ENCODE peak calls at places on chromosomes 11 and 22, in nine cellular contexts. One of them, this sample, is unnamed.
A peak's percentile ranks its signal among the peaks of the same experiment; 100 is the strongest.

GRCh38 chr11:76735841-76736240 is 47.3 kb upstream of the TSKU start:
- DNase-seq in HCT116: no peak
- DNase-seq in GM23338: no peak
- DNase-seq in hepatocyte: no peak
- DNase-seq in PC-9: no peak
- DNase-seq in PC-3: no peak
- DNase-seq in GM23248: no peak
- DNase-seq in SK-N-SH: no peak
- DNase-seq in Karpas-422: no peak
- DNase-seq in this sample: no peak

GRCh38 chr22:49600891-49601431 is 226.7 kb downstream of the BRD1 start:
- DNase-seq in HCT116: no peak
- DNase-seq in GM23338: no peak
- DNase-seq in hepatocyte: no peak
- DNase-seq in PC-9: no peak
- DNase-seq in PC-3: no peak
- DNase-seq in GM23248: no peak
- DNase-seq in SK-N-SH: no peak
- DNase-seq in Karpas-422: no peak
- DNase-seq in this sample: no peak

GRCh38 chr11:82080160-82080559 is 653.5 kb downstream of the FAM181B start:
- DNase-seq in HCT116: no peak
- DNase-seq in GM23338: no peak
- DNase-seq in hepatocyte: no peak
- DNase-seq in PC-9: no peak
- DNase-seq in PC-3: no peak
- DNase-seq in GM23248: peak; percentile 67
- DNase-seq in SK-N-SH: no peak
- DNase-seq in Karpas-422: no peak
- DNase-seq in this sample: no peak

GRCh38 chr11:2140411-2141400 is 1.5 kb upstream of the IGF2 start:
- DNase-seq in HCT116: no peak
- DNase-seq in GM23338: peak; percentile 62
- DNase-seq in hepatocyte: peak; percentile 53
- DNase-seq in PC-9: no peak
- DNase-seq in PC-3: no peak
- DNase-seq in GM23248: no peak
- DNase-seq in SK-N-SH: no peak
- DNase-seq in Karpas-422: no peak
- DNase-seq in this sample: no peak

GRCh38 chr11:18383388-18384156 is 10.8 kb upstream of the LDHA start:
- DNase-seq in HCT116: peak; percentile 84
- DNase-seq in GM23338: peak; percentile 32
- DNase-seq in hepatocyte: peak; percentile 92
- DNase-seq in PC-9: peak; percentile 100
- DNase-seq in PC-3: peak; percentile 96
- DNase-seq in GM23248: peak; percentile 100
- DNase-seq in SK-N-SH: peak; percentile 55
- DNase-seq in Karpas-422: no peak
- DNase-seq in this sample: peak; percentile 8

GRCh38 chr11:68549789-68550484 is 89.4 kb downstream of the PPP6R3 start:
- DNase-seq in HCT116: no peak
- DNase-seq in GM23338: no peak
- DNase-seq in hepatocyte: peak; percentile 42
- DNase-seq in PC-9: no peak
- DNase-seq in PC-3: no peak
- DNase-seq in GM23248: peak; percentile 55
- DNase-seq in SK-N-SH: no peak
- DNase-seq in Karpas-422: no peak
- DNase-seq in this sample: no peak

GRCh38 chr11:46363031-46363407 is 15.8 kb downstream of the DGKZ start:
- DNase-seq in HCT116: no peak
- DNase-seq in GM23338: no peak
- DNase-seq in hepatocyte: no peak
- DNase-seq in PC-9: peak; percentile 89
- DNase-seq in PC-3: peak; percentile 81
- DNase-seq in GM23248: peak; percentile 73
- DNase-seq in SK-N-SH: peak; percentile 85
- DNase-seq in Karpas-422: no peak
- DNase-seq in this sample: no peak

GRCh38 chr22:31400023-31400397 is 606 bp downstream of the DRG1 start:
- DNase-seq in HCT116: no peak
- DNase-seq in GM23338: peak; percentile 7
- DNase-seq in hepatocyte: peak; percentile 28
- DNase-seq in PC-9: no peak
- DNase-seq in PC-3: no peak
- DNase-seq in GM23248: peak; percentile 69
- DNase-seq in SK-N-SH: no peak
- DNase-seq in Karpas-422: no peak
- DNase-seq in this sample: no peak

GRCh38 chr11:80383655-80384054 is 942.8 kb upstream of the TENM4 start:
- DNase-seq in HCT116: no peak
- DNase-seq in GM23338: no peak
- DNase-seq in hepatocyte: peak; percentile 44
- DNase-seq in PC-9: no peak
- DNase-seq in PC-3: no peak
- DNase-seq in GM23248: no peak
- DNase-seq in SK-N-SH: peak; percentile 32
- DNase-seq in Karpas-422: no peak
- DNase-seq in this sample: no peak

GRCh38 chr22:23353004-23353403 is 172.7 kb downstream of the BCR start:
- DNase-seq in HCT116: no peak
- DNase-seq in GM23338: no peak
- DNase-seq in hepatocyte: no peak
- DNase-seq in PC-9: no peak
- DNase-seq in PC-3: no peak
- DNase-seq in GM23248: no peak
- DNase-seq in SK-N-SH: no peak
- DNase-seq in Karpas-422: no peak
- DNase-seq in this sample: no peak

GRCh38 chr11:12826441-12826840 is 152.2 kb downstream of the TEAD1 start:
- DNase-seq in HCT116: no peak
- DNase-seq in GM23338: no peak
- DNase-seq in hepatocyte: no peak
- DNase-seq in PC-9: peak; percentile 64
- DNase-seq in PC-3: no peak
- DNase-seq in GM23248: no peak
- DNase-seq in SK-N-SH: no peak
- DNase-seq in Karpas-422: no peak
- DNase-seq in this sample: no peak
- H3K4me1 ChIP-seq in HCT116: peaks cover 17% of the 10 kb centered on the region
- H3K4me1 ChIP-seq in GM23338: peaks cover 82% of the 10 kb centered on the region
- H3K4me1 ChIP-seq in hepatocyte: peaks cover 57% of the 10 kb centered on the region
- H3K4me1 ChIP-seq in PC-9: peaks cover 32% of the 10 kb centered on the region
- H3K4me1 ChIP-seq in PC-3: peaks cover 23% of the 10 kb centered on the region
- H3K4me1 ChIP-seq in GM23248: peaks cover 30% of the 10 kb centered on the region
- H3K4me1 ChIP-seq in SK-N-SH: peaks cover 48% of the 10 kb centered on the region
- H3K4me1 ChIP-seq in Karpas-422: no peaks in the 10 kb centered on the region
- H3K4me1 ChIP-seq in this sample: peaks cover 25% of the 10 kb centered on the region

GRCh38 chr11:93952082-93952780 is 68.9 kb upstream of the HEPHL1 start:
- DNase-seq in HCT116: no peak
- DNase-seq in GM23338: no peak
- DNase-seq in hepatocyte: peak; percentile 13
- DNase-seq in PC-9: no peak
- DNase-seq in PC-3: no peak
- DNase-seq in GM23248: no peak
- DNase-seq in SK-N-SH: no peak
- DNase-seq in Karpas-422: peak; percentile 74
- DNase-seq in this sample: peak; percentile 12

GRCh38 chr11:93958991-93959390 is 62.2 kb upstream of the HEPHL1 start:
- DNase-seq in HCT116: no peak
- DNase-seq in GM23338: no peak
- DNase-seq in hepatocyte: no peak
- DNase-seq in PC-9: no peak
- DNase-seq in PC-3: no peak
- DNase-seq in GM23248: no peak
- DNase-seq in SK-N-SH: no peak
- DNase-seq in Karpas-422: no peak
- DNase-seq in this sample: no peak

GRCh38 chr11:93963072-93963471 is 58.1 kb upstream of the HEPHL1 start:
- DNase-seq in HCT116: no peak
- DNase-seq in GM23338: no peak
- DNase-seq in hepatocyte: no peak
- DNase-seq in PC-9: peak; percentile 28
- DNase-seq in PC-3: no peak
- DNase-seq in GM23248: no peak
- DNase-seq in SK-N-SH: no peak
- DNase-seq in Karpas-422: no peak
- DNase-seq in this sample: no peak

GRCh38 chr11:93959663-93960062 is 61.5 kb upstream of the HEPHL1 start:
- DNase-seq in HCT116: no peak
- DNase-seq in GM23338: no peak
- DNase-seq in hepatocyte: no peak
- DNase-seq in PC-9: no peak
- DNase-seq in PC-3: no peak
- DNase-seq in GM23248: no peak
- DNase-seq in SK-N-SH: no peak
- DNase-seq in Karpas-422: no peak
- DNase-seq in this sample: no peak

GRCh38 chr11:93957553-93957952 is 63.6 kb upstream of the HEPHL1 start:
- DNase-seq in HCT116: no peak
- DNase-seq in GM23338: no peak
- DNase-seq in hepatocyte: no peak
- DNase-seq in PC-9: no peak
- DNase-seq in PC-3: no peak
- DNase-seq in GM23248: no peak
- DNase-seq in SK-N-SH: no peak
- DNase-seq in Karpas-422: peak; percentile 58
- DNase-seq in this sample: no peak
- H3K27me3 ChIP-seq in HCT116: peaks cover 5% of the 10 kb centered on the region
- H3K27me3 ChIP-seq in GM23338: no peaks in the 10 kb centered on the region
- H3K27me3 ChIP-seq in hepatocyte: no peaks in the 10 kb centered on the region
- H3K27me3 ChIP-seq in PC-9: no peaks in the 10 kb centered on the region
- H3K27me3 ChIP-seq in PC-3: no peaks in the 10 kb centered on the region
- H3K27me3 ChIP-seq in GM23248: peaks cover 61% of the 10 kb centered on the region
- H3K27me3 ChIP-seq in SK-N-SH: no peaks in the 10 kb centered on the region
- H3K27me3 ChIP-seq in Karpas-422: no peaks in the 10 kb centered on the region
- H3K27me3 ChIP-seq in this sample: no peaks in the 10 kb centered on the region

GRCh38 chr11:279966-280761 is 2.0 kb downstream of the NLRP6 start:
- DNase-seq in HCT116: no peak
- DNase-seq in GM23338: peak; percentile 74
- DNase-seq in hepatocyte: no peak
- DNase-seq in PC-9: no peak
- DNase-seq in PC-3: no peak
- DNase-seq in GM23248: peak; percentile 64
- DNase-seq in SK-N-SH: peak; percentile 48
- DNase-seq in Karpas-422: no peak
- DNase-seq in this sample: no peak
- H3K9me2 ChIP-seq in HCT116: no peaks in the 10 kb centered on the region
- H3K9me2 ChIP-seq in GM23338: no peaks in the 10 kb centered on the region
- H3K9me2 ChIP-seq in hepatocyte: no peaks in the 10 kb centered on the region
- H3K9me2 ChIP-seq in PC-9: no peaks in the 10 kb centered on the region
- H3K9me2 ChIP-seq in PC-3: no peaks in the 10 kb centered on the region
- H3K9me2 ChIP-seq in GM23248: no peaks in the 10 kb centered on the region
- H3K9me2 ChIP-seq in SK-N-SH: no peaks in the 10 kb centered on the region
- H3K9me2 ChIP-seq in Karpas-422: no peaks in the 10 kb centered on the region
- H3K9me2 ChIP-seq in this sample: no peaks in the 10 kb centered on the region

GRCh38 chr11:65422104-65422632 is 430 bp upstream of the NEAT1 start:
- DNase-seq in HCT116: peak; percentile 88
- DNase-seq in GM23338: peak; percentile 97
- DNase-seq in hepatocyte: peak; percentile 99
- DNase-seq in PC-9: peak; percentile 89
- DNase-seq in PC-3: peak; percentile 96
- DNase-seq in GM23248: peak; percentile 99
- DNase-seq in SK-N-SH: peak; percentile 89
- DNase-seq in Karpas-422: peak; percentile 98
- DNase-seq in this sample: peak; percentile 96
- H3K4me1 ChIP-seq in HCT116: peaks cover 71% of the 10 kb centered on the region
- H3K4me1 ChIP-seq in GM23338: peaks cover 90% of the 10 kb centered on the region
- H3K4me1 ChIP-seq in hepatocyte: peaks cover 35% of the 10 kb centered on the region
- H3K4me1 ChIP-seq in PC-9: peaks cover 52% of the 10 kb centered on the region
- H3K4me1 ChIP-seq in PC-3: peaks cover 64% of the 10 kb centered on the region
- H3K4me1 ChIP-seq in GM23248: peaks cover 40% of the 10 kb centered on the region
- H3K4me1 ChIP-seq in SK-N-SH: peaks cover 52% of the 10 kb centered on the region
- H3K4me1 ChIP-seq in Karpas-422: peaks cover 91% of the 10 kb centered on the region
- H3K4me1 ChIP-seq in this sample: peaks cover 28% of the 10 kb centered on the region

GRCh38 chr11:64383580-64383979 is 24.6 kb downstream of the RPS6KA4 start:
- DNase-seq in HCT116: no peak
- DNase-seq in GM23338: no peak
- DNase-seq in hepatocyte: no peak
- DNase-seq in PC-9: no peak
- DNase-seq in PC-3: no peak
- DNase-seq in GM23248: no peak
- DNase-seq in SK-N-SH: no peak
- DNase-seq in Karpas-422: no peak
- DNase-seq in this sample: no peak
- H3K27me3 ChIP-seq in HCT116: no peaks in the 10 kb centered on the region
- H3K27me3 ChIP-seq in GM23338: no peaks in the 10 kb centered on the region
- H3K27me3 ChIP-seq in hepatocyte: no peaks in the 10 kb centered on the region
- H3K27me3 ChIP-seq in PC-9: no peaks in the 10 kb centered on the region
- H3K27me3 ChIP-seq in PC-3: no peaks in the 10 kb centered on the region
- H3K27me3 ChIP-seq in GM23248: no peaks in the 10 kb centered on the region
- H3K27me3 ChIP-seq in SK-N-SH: no peaks in the 10 kb centered on the region
- H3K27me3 ChIP-seq in Karpas-422: no peaks in the 10 kb centered on the region
- H3K27me3 ChIP-seq in this sample: peaks cover 76% of the 10 kb centered on the region

This sample was measured in MM.1S.